ENCODE peak calls at places on chromosome 15, in six cellular contexts. G, O, H, Y, N and Q are unnamed samples.

GRCh38 chr15:33022629-33023028 is 171.9 kb downstream of the FMN1 start:
- DNase-seq in G (peak; percentile 79), O (peak; percentile 84), H (no peak), Y (peak; percentile 33), N (peak; percentile 85), Q (no peak)

GRCh38 chr15:81061490-81062235 is 60.9 kb downstream of the TLNRD1 start:
- DNase-seq in G (no peak), O (no peak), H (no peak), Y (no peak), N (no peak), Q (no peak)

GRCh38 chr15:37102315-37103021 is 2.1 kb upstream of the MEIS2 start:
- DNase-seq in G (no peak), O (peak; percentile 47), H (no peak), Y (peak; percentile 76), N (peak; percentile 78), Q (no peak)

GRCh38 chr15:79002631-79003030 is 57.8 kb upstream of the CTSH start:
- DNase-seq in G (peak; percentile 35), O (peak; percentile 74), H (peak; percentile 24), Y (no peak), N (no peak), Q (no peak)

GRCh38 chr15:31314380-31314779 is 12.3 kb upstream of the KLF13 start:
- DNase-seq in G (no peak), O (no peak), H (no peak), Y (no peak), N (no peak), Q (no peak)

GRCh38 chr15:42576776-42577175 is 1.4 kb downstream of the STARD9 start:
- DNase-seq in G (no peak), O (no peak), H (no peak), Y (no peak), N (no peak), Q (no peak)

GRCh38 chr15:25684521-25685215 is 178.5 kb downstream of the ATP10A start:
- DNase-seq in G (no peak), O (peak; percentile 85), H (no peak), Y (no peak), N (no peak), Q (peak; percentile 89)

GRCh38 chr15:57743424-57743823 is 36.9 kb downstream of the POLR2M start:
- DNase-seq in G (peak; percentile 21), O (peak; percentile 25), H (no peak), Y (peak; percentile 59), N (peak; percentile 59), Q (no peak)

GRCh38 chr15:97955040-97955439 is 5.5 kb upstream of the ARRDC4 start:
- DNase-seq in G (no peak), O (no peak), H (no peak), Y (no peak), N (no peak), Q (no peak)

GRCh38 chr15:31265871-31266711 is 60.5 kb upstream of the KLF13 start:
- DNase-seq in G (no peak), O (peak; percentile 68), H (peak; percentile 98), Y (peak; percentile 3), N (peak; percentile 45), Q (peak; percentile 73)

GRCh38 chr15:70519004-70519365 is 244.4 kb downstream of the UACA start:
- DNase-seq in G (no peak), O (no peak), H (no peak), Y (no peak), N (no peak), Q (no peak)

GRCh38 chr15:98953000-98953776 is 54.4 kb downstream of the PGPEP1L start:
- DNase-seq in G (no peak), O (peak; percentile 29), H (no peak), Y (no peak), N (peak; percentile 59), Q (no peak)

GRCh38 chr15:85543741-85544155 is 163.3 kb downstream of the AKAP13 start:
- DNase-seq in G (peak; percentile 28), O (no peak), H (peak; percentile 80), Y (no peak), N (peak; percentile 60), Q (no peak)

GRCh38 chr15:78195735-78196201 is 38.6 kb downstream of the ACSBG1 start:
- DNase-seq in G (peak; percentile 65), O (peak; percentile 36), H (peak; percentile 28), Y (peak; percentile 47), N (peak; percentile 82), Q (peak; percentile 70)

GRCh38 chr15:88246666-88247446 is 9.7 kb downstream of the NTRK3 start:
- DNase-seq in G (peak; percentile 62), O (peak; percentile 78), H (peak; percentile 66), Y (peak; percentile 90), N (peak; percentile 94), Q (peak; percentile 87)

GRCh38 chr15:97968380-97968779 is 7.9 kb downstream of the ARRDC4 start:
- DNase-seq in G (peak; percentile 11), O (peak; percentile 89), H (no peak), Y (no peak), N (no peak), Q (no peak)

GRCh38 chr15:87604857-87605446 is 651.6 kb downstream of the NTRK3 start:
- DNase-seq in G (peak; percentile 41), O (no peak), H (peak; percentile 13), Y (peak; percentile 65), N (peak; percentile 73), Q (no peak)

GRCh38 chr15:85500729-85501128 is 120.3 kb downstream of the AKAP13 start:
- DNase-seq in G (no peak), O (peak; percentile 14), H (no peak), Y (peak; percentile 73), N (no peak), Q (no peak)

GRCh38 chr15:62983956-62984355 is 58.6 kb upstream of the TPM1 start:
- DNase-seq in G (no peak), O (no peak), H (no peak), Y (no peak), N (no peak), Q (no peak)

GRCh38 chr15:66486887-66487286 is 10.7 kb downstream of the SNAPC5 start:
- DNase-seq in G (no peak), O (no peak), H (no peak), Y (no peak), N (peak; percentile 26), Q (no peak)

GRCh38 chr15:96564546-96564945 is 234.0 kb downstream of the NR2F2 start:
- DNase-seq in G (peak; percentile 60), O (no peak), H (no peak), Y (no peak), N (no peak), Q (no peak)

GRCh38 chr15:88833688-88834087 is 30.5 kb downstream of the ACAN start:
- DNase-seq in G (no peak), O (no peak), H (no peak), Y (no peak), N (no peak), Q (no peak)

GRCh38 chr15:35980719-35981118 is 434.8 kb upstream of the DPH6 start:
- DNase-seq in G (peak; percentile 35), O (peak; percentile 49), H (no peak), Y (no peak), N (no peak), Q (no peak)

GRCh38 chr15:62841269-62841628 is 201.3 kb upstream of the TPM1 start:
- DNase-seq in G (no peak), O (no peak), H (no peak), Y (no peak), N (peak; percentile 28), Q (no peak)

GRCh38 chr15:84023636-84024035 is 211.9 kb upstream of the GOLGA6L4 start:
- DNase-seq in G (peak; percentile 54), O (peak; percentile 37), H (peak; percentile 11), Y (peak; percentile 46), N (peak; percentile 68), Q (no peak)

GRCh38 chr15:72472907-72473669 is 1.0 kb upstream of the ARIH1 start:
- DNase-seq in G (no peak), O (peak; percentile 43), H (no peak), Y (no peak), N (no peak), Q (no peak)

GRCh38 chr15:25810631-25811077 is 52.5 kb downstream of the ATP10A start:
- DNase-seq in G (no peak), O (no peak), H (no peak), Y (peak; percentile 68), N (peak; percentile 66), Q (no peak)

GRCh38 chr15:41801850-41802455 is 25.9 kb upstream of the JMJD7 start:
- DNase-seq in G (peak; percentile 85), O (peak; percentile 70), H (no peak), Y (no peak), N (no peak), Q (no peak)

GRCh38 chr15:38724827-38725226 is 160.2 kb upstream of the RASGRP1 start:
- DNase-seq in G (no peak), O (peak; percentile 2), H (no peak), Y (no peak), N (no peak), Q (no peak)
- TF ChIP-seq CTCF in G (no peak), O (no peak), H (no peak), Y (no peak), N (peak; percentile 59), Q (no peak)

GRCh38 chr15:100131321-100132224 is 210.2 kb downstream of the ADAMTS17 start:
- DNase-seq in G (peak; percentile 32), O (peak; percentile 2), H (peak; percentile 55), Y (peak; percentile 49), N (peak; percentile 80), Q (peak; percentile 74)
- H3K4me3 ChIP-seq in G (no peak overlapping the region), O (no peak overlapping the region), H (no peak overlapping the region), Y (no peak overlapping the region), N (no peak overlapping the region), Q (peak overlapping the region; percentile 63)

GRCh38 chr15:74295800-74296199 is 59.7 kb downstream of the CCDC33 start:
- DNase-seq in G (no peak), O (no peak), H (no peak), Y (no peak), N (peak; percentile 68), Q (no peak)
- TF ChIP-seq CTCF in G (no peak), O (no peak), H (no peak), Y (peak; percentile 18), N (peak; percentile 69), Q (no peak)

GRCh38 chr15:27878841-27879240 is 220.3 kb downstream of the OCA2 start:
- DNase-seq in G (peak; percentile 80), O (no peak), H (no peak), Y (no peak), N (no peak), Q (no peak)
- H3K4me3 ChIP-seq in G (no peak overlapping the region), O (no peak overlapping the region), H (no peak overlapping the region), Y (no peak overlapping the region), N (no peak overlapping the region), Q (no peak overlapping the region)

GRCh38 chr15:100908466-100908865 is 10.7 kb upstream of the LRRK1 start:
- DNase-seq in G (no peak), O (no peak), H (no peak), Y (no peak), N (no peak), Q (no peak)

GRCh38 chr15:100910556-100910955 is 8.6 kb upstream of the LRRK1 start:
- DNase-seq in G (no peak), O (no peak), H (no peak), Y (no peak), N (peak; percentile 30), Q (peak; percentile 64)

GRCh38 chr15:100911086-100911485 is 8.1 kb upstream of the LRRK1 start:
- DNase-seq in G (no peak), O (no peak), H (no peak), Y (no peak), N (peak; percentile 9), Q (peak; percentile 28)

GRCh38 chr15:100909582-100909981 is 9.6 kb upstream of the LRRK1 start:
- DNase-seq in G (no peak), O (no peak), H (no peak), Y (no peak), N (peak; percentile 28), Q (peak; percentile 22)

GRCh38 chr15:100910119-100910518 is 9.0 kb upstream of the LRRK1 start:
- DNase-seq in G (no peak), O (no peak), H (no peak), Y (peak; percentile 43), N (peak; percentile 47), Q (peak; percentile 49)
- TF ChIP-seq CTCF in G (peak; percentile 21), O (peak; percentile 14), H (no peak), Y (peak; percentile 50), N (peak; percentile 62), Q (no peak)